ENCODE peak calls at places on chromosomes 5 and 9, in eight cellular contexts. One of them, this sample, is unnamed.

GRCh38 chr9:131467214-131467935 is 35.3 kb upstream of the POMT1 start:
- DNase-seq in Panc1: no peak
- DNase-seq in astrocyte: no peak
- DNase-seq in cardiac muscle cell: no peak
- DNase-seq in GM12864: no peak
- DNase-seq in suprapubic skin: peak
- DNase-seq in left ventricle myocardium inferior: no peak
- DNase-seq in upper lobe of left lung: no peak
- DNase-seq in this sample: no peak

GRCh38 chr5:10565785-10566506 is 2.1 kb downstream of the ANKRD33B start:
- DNase-seq in Panc1: no peak
- DNase-seq in astrocyte: no peak
- DNase-seq in cardiac muscle cell: peak
- DNase-seq in GM12864: no peak
- DNase-seq in suprapubic skin: no peak
- DNase-seq in left ventricle myocardium inferior: no peak
- DNase-seq in upper lobe of left lung: peak
- DNase-seq in this sample: no peak

GRCh38 chr5:128649183-128649582 is 111.1 kb upstream of the FBN2 start:
- DNase-seq in Panc1: no peak
- DNase-seq in astrocyte: no peak
- DNase-seq in cardiac muscle cell: no peak
- DNase-seq in GM12864: no peak
- DNase-seq in suprapubic skin: no peak
- DNase-seq in left ventricle myocardium inferior: no peak
- DNase-seq in upper lobe of left lung: no peak
- DNase-seq in this sample: no peak

GRCh38 chr9:15047028-15047551 is 136.9 kb upstream of the FREM1 start:
- DNase-seq in Panc1: no peak
- DNase-seq in astrocyte: no peak
- DNase-seq in cardiac muscle cell: no peak
- DNase-seq in GM12864: no peak
- DNase-seq in suprapubic skin: no peak
- DNase-seq in left ventricle myocardium inferior: no peak
- DNase-seq in upper lobe of left lung: no peak
- DNase-seq in this sample: no peak

GRCh38 chr5:133461796-133462516 is 150.4 kb downstream of the FSTL4 start:
- DNase-seq in Panc1: no peak
- DNase-seq in astrocyte: no peak
- DNase-seq in cardiac muscle cell: no peak
- DNase-seq in GM12864: no peak
- DNase-seq in suprapubic skin: no peak
- DNase-seq in left ventricle myocardium inferior: no peak
- DNase-seq in upper lobe of left lung: peak
- DNase-seq in this sample: no peak

GRCh38 chr5:31554552-31554951 is 22.5 kb downstream of the C5orf22 start:
- DNase-seq in Panc1: no peak
- DNase-seq in astrocyte: peak
- DNase-seq in cardiac muscle cell: no peak
- DNase-seq in GM12864: no peak
- DNase-seq in suprapubic skin: no peak
- DNase-seq in left ventricle myocardium inferior: no peak
- DNase-seq in upper lobe of left lung: no peak
- DNase-seq in this sample: no peak

GRCh38 chr5:90410178-90410762 is 714 bp upstream of the CETN3 start:
- DNase-seq in Panc1: no peak
- DNase-seq in astrocyte: no peak
- DNase-seq in cardiac muscle cell: no peak
- DNase-seq in GM12864: no peak
- DNase-seq in suprapubic skin: no peak
- DNase-seq in left ventricle myocardium inferior: no peak
- DNase-seq in upper lobe of left lung: no peak
- DNase-seq in this sample: no peak

GRCh38 chr5:98060148-98060547 is 713.3 kb upstream of the RGMB start:
- DNase-seq in Panc1: no peak
- DNase-seq in astrocyte: no peak
- DNase-seq in cardiac muscle cell: no peak
- DNase-seq in GM12864: no peak
- DNase-seq in suprapubic skin: no peak
- DNase-seq in left ventricle myocardium inferior: no peak
- DNase-seq in upper lobe of left lung: no peak
- DNase-seq in this sample: no peak

GRCh38 chr9:94175669-94176068 is 83.4 kb upstream of the ZNF169 start:
- DNase-seq in Panc1: no peak
- DNase-seq in astrocyte: peak
- DNase-seq in cardiac muscle cell: no peak
- DNase-seq in GM12864: no peak
- DNase-seq in suprapubic skin: no peak
- DNase-seq in left ventricle myocardium inferior: no peak
- DNase-seq in upper lobe of left lung: no peak
- DNase-seq in this sample: no peak

GRCh38 chr9:91421987-91422765 is 1.5 kb downstream of the NFIL3 start:
- DNase-seq in Panc1: no peak
- DNase-seq in astrocyte: peak
- DNase-seq in cardiac muscle cell: peak
- DNase-seq in GM12864: no peak
- DNase-seq in suprapubic skin: no peak
- DNase-seq in left ventricle myocardium inferior: no peak
- DNase-seq in upper lobe of left lung: no peak
- DNase-seq in this sample: peak

GRCh38 chr9:115395511-115396021 is 277.6 kb upstream of the TNC start:
- DNase-seq in Panc1: no peak
- DNase-seq in astrocyte: peak
- DNase-seq in cardiac muscle cell: no peak
- DNase-seq in GM12864: no peak
- DNase-seq in suprapubic skin: no peak
- DNase-seq in left ventricle myocardium inferior: no peak
- DNase-seq in upper lobe of left lung: no peak
- DNase-seq in this sample: no peak

GRCh38 chr5:109273594-109273993 is 136.2 kb downstream of the PJA2 start:
- DNase-seq in Panc1: no peak
- DNase-seq in astrocyte: no peak
- DNase-seq in cardiac muscle cell: no peak
- DNase-seq in GM12864: no peak
- DNase-seq in suprapubic skin: no peak
- DNase-seq in left ventricle myocardium inferior: no peak
- DNase-seq in upper lobe of left lung: no peak
- DNase-seq in this sample: no peak

GRCh38 chr9:134833294-134833880 is 47.2 kb upstream of the FCN2 start:
- DNase-seq in Panc1: no peak
- DNase-seq in astrocyte: no peak
- DNase-seq in cardiac muscle cell: no peak
- DNase-seq in GM12864: no peak
- DNase-seq in suprapubic skin: no peak
- DNase-seq in left ventricle myocardium inferior: no peak
- DNase-seq in upper lobe of left lung: no peak
- DNase-seq in this sample: no peak

GRCh38 chr5:128349044-128349629 is 188.9 kb downstream of the FBN2 start:
- DNase-seq in Panc1: no peak
- DNase-seq in astrocyte: peak
- DNase-seq in cardiac muscle cell: no peak
- DNase-seq in GM12864: no peak
- DNase-seq in suprapubic skin: no peak
- DNase-seq in left ventricle myocardium inferior: no peak
- DNase-seq in upper lobe of left lung: no peak
- DNase-seq in this sample: no peak

GRCh38 chr9:38164659-38165221 is 95.7 kb upstream of the SHB start:
- DNase-seq in Panc1: no peak
- DNase-seq in astrocyte: no peak
- DNase-seq in cardiac muscle cell: no peak
- DNase-seq in GM12864: no peak
- DNase-seq in suprapubic skin: no peak
- DNase-seq in left ventricle myocardium inferior: no peak
- DNase-seq in upper lobe of left lung: no peak
- DNase-seq in this sample: no peak

GRCh38 chr5:143642791-143643190 is 169.2 kb upstream of the HMHB1 start:
- DNase-seq in Panc1: no peak
- DNase-seq in astrocyte: peak
- DNase-seq in cardiac muscle cell: no peak
- DNase-seq in GM12864: no peak
- DNase-seq in suprapubic skin: no peak
- DNase-seq in left ventricle myocardium inferior: no peak
- DNase-seq in upper lobe of left lung: no peak
- DNase-seq in this sample: no peak

GRCh38 chr5:143641957-143642356 is 170.0 kb upstream of the HMHB1 start:
- DNase-seq in Panc1: no peak
- DNase-seq in astrocyte: no peak
- DNase-seq in cardiac muscle cell: no peak
- DNase-seq in GM12864: no peak
- DNase-seq in suprapubic skin: no peak
- DNase-seq in left ventricle myocardium inferior: no peak
- DNase-seq in upper lobe of left lung: no peak
- DNase-seq in this sample: no peak

GRCh38 chr5:143638654-143639053 is 173.3 kb upstream of the HMHB1 start:
- DNase-seq in Panc1: no peak
- DNase-seq in astrocyte: no peak
- DNase-seq in cardiac muscle cell: no peak
- DNase-seq in GM12864: no peak
- DNase-seq in suprapubic skin: no peak
- DNase-seq in left ventricle myocardium inferior: no peak
- DNase-seq in upper lobe of left lung: no peak
- DNase-seq in this sample: no peak

GRCh38 chr5:143644751-143645150 is 167.2 kb upstream of the HMHB1 start:
- DNase-seq in Panc1: no peak
- DNase-seq in astrocyte: no peak
- DNase-seq in cardiac muscle cell: no peak
- DNase-seq in GM12864: no peak
- DNase-seq in suprapubic skin: no peak
- DNase-seq in left ventricle myocardium inferior: no peak
- DNase-seq in upper lobe of left lung: no peak
- DNase-seq in this sample: no peak

GRCh38 chr5:143641549-143641955 is 170.4 kb upstream of the HMHB1 start:
- DNase-seq in Panc1: no peak
- DNase-seq in astrocyte: peak
- DNase-seq in cardiac muscle cell: no peak
- DNase-seq in GM12864: peak
- DNase-seq in suprapubic skin: no peak
- DNase-seq in left ventricle myocardium inferior: no peak
- DNase-seq in upper lobe of left lung: no peak
- DNase-seq in this sample: no peak
- TF ChIP-seq CTCF in Panc1: no peak
- TF ChIP-seq CTCF in astrocyte: no peak
- TF ChIP-seq CTCF in cardiac muscle cell: no peak
- TF ChIP-seq CTCF in GM12864: no peak
- TF ChIP-seq CTCF in suprapubic skin: no peak
- TF ChIP-seq CTCF in left ventricle myocardium inferior: no peak
- TF ChIP-seq CTCF in upper lobe of left lung: no peak
- TF ChIP-seq CTCF in this sample: no peak

GRCh38 chr5:24226492-24226891 is 418.3 kb downstream of the CDH10 start:
- DNase-seq in Panc1: no peak
- DNase-seq in astrocyte: peak
- DNase-seq in cardiac muscle cell: no peak
- DNase-seq in GM12864: no peak
- DNase-seq in suprapubic skin: no peak
- DNase-seq in left ventricle myocardium inferior: no peak
- DNase-seq in upper lobe of left lung: no peak
- DNase-seq in this sample: no peak
- TF ChIP-seq CTCF in Panc1: no peak
- TF ChIP-seq CTCF in astrocyte: no peak
- TF ChIP-seq CTCF in cardiac muscle cell: no peak
- TF ChIP-seq CTCF in GM12864: no peak
- TF ChIP-seq CTCF in suprapubic skin: no peak
- TF ChIP-seq CTCF in left ventricle myocardium inferior: no peak
- TF ChIP-seq CTCF in upper lobe of left lung: no peak
- TF ChIP-seq CTCF in this sample: no peak

GRCh38 chr9:90062982-90063381 is 458.2 kb downstream of the GADD45G start:
- DNase-seq in Panc1: no peak
- DNase-seq in astrocyte: no peak
- DNase-seq in cardiac muscle cell: no peak
- DNase-seq in GM12864: no peak
- DNase-seq in suprapubic skin: no peak
- DNase-seq in left ventricle myocardium inferior: no peak
- DNase-seq in upper lobe of left lung: no peak
- DNase-seq in this sample: no peak
- TF ChIP-seq CTCF in Panc1: no peak
- TF ChIP-seq CTCF in astrocyte: no peak
- TF ChIP-seq CTCF in cardiac muscle cell: no peak
- TF ChIP-seq CTCF in GM12864: no peak
- TF ChIP-seq CTCF in suprapubic skin: no peak
- TF ChIP-seq CTCF in left ventricle myocardium inferior: no peak
- TF ChIP-seq CTCF in upper lobe of left lung: no peak
- TF ChIP-seq CTCF in this sample: no peak

GRCh38 chr5:79133657-79134451 is 22.2 kb downstream of the BHMT start:
- DNase-seq in Panc1: peak
- DNase-seq in astrocyte: peak
- DNase-seq in cardiac muscle cell: peak
- DNase-seq in GM12864: peak
- DNase-seq in suprapubic skin: peak
- DNase-seq in left ventricle myocardium inferior: peak
- DNase-seq in upper lobe of left lung: peak
- DNase-seq in this sample: peak
- TF ChIP-seq CTCF in Panc1: peak
- TF ChIP-seq CTCF in astrocyte: peak
- TF ChIP-seq CTCF in cardiac muscle cell: peak
- TF ChIP-seq CTCF in GM12864: peak
- TF ChIP-seq CTCF in suprapubic skin: peak
- TF ChIP-seq CTCF in left ventricle myocardium inferior: peak
- TF ChIP-seq CTCF in upper lobe of left lung: peak
- TF ChIP-seq CTCF in this sample: peak

DNA sequence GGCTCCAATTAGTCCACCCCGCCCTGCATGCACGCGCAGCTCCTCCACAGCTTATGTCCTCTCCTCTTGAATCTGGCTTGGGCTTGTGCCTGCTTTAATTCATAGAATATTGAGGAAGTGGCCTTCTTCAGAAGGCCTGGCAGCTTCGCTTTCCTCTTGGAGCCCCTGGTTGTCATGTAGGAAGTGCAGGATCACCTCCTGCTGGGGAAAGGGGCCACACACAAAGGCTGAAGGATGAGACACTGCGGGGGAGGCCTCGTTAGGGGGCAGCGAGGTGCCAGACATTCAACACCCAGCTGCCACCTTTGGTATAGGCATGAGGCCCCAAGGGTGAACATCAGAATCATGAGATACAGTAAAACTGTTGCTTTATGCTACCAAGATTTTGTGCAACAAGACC is 2.7 kb upstream of the CNOT6 start:
- DNase-seq in Panc1: no peak
- DNase-seq in astrocyte: no peak
- DNase-seq in cardiac muscle cell: peak
- DNase-seq in GM12864: no peak
- DNase-seq in suprapubic skin: no peak
- DNase-seq in left ventricle myocardium inferior: no peak
- DNase-seq in upper lobe of left lung: no peak
- DNase-seq in this sample: no peak
- TF ChIP-seq CTCF in Panc1: no peak
- TF ChIP-seq CTCF in astrocyte: no peak
- TF ChIP-seq CTCF in cardiac muscle cell: no peak
- TF ChIP-seq CTCF in GM12864: no peak
- TF ChIP-seq CTCF in suprapubic skin: no peak
- TF ChIP-seq CTCF in left ventricle myocardium inferior: no peak
- TF ChIP-seq CTCF in upper lobe of left lung: no peak
- TF ChIP-seq CTCF in this sample: no peak

GRCh38 chr9:124357591-124358361 is 57.5 kb downstream of the PSMB7 start:
- DNase-seq in Panc1: no peak
- DNase-seq in astrocyte: no peak
- DNase-seq in cardiac muscle cell: no peak
- DNase-seq in GM12864: no peak
- DNase-seq in suprapubic skin: no peak
- DNase-seq in left ventricle myocardium inferior: no peak
- DNase-seq in upper lobe of left lung: peak
- DNase-seq in this sample: no peak
- TF ChIP-seq CTCF in Panc1: peak
- TF ChIP-seq CTCF in astrocyte: peak
- TF ChIP-seq CTCF in cardiac muscle cell: peak
- TF ChIP-seq CTCF in GM12864: peak
- TF ChIP-seq CTCF in suprapubic skin: no peak
- TF ChIP-seq CTCF in left ventricle myocardium inferior: no peak
- TF ChIP-seq CTCF in upper lobe of left lung: no peak
- TF ChIP-seq CTCF in this sample: peak